ENCODE peak calls at places on chromosomes 1 and 21, in nine cellular contexts. One of them, this sample, is unnamed.

GRCh38 chr1:16073490-16074104 is at the start of gene FAM131C:
- DNase-seq in GM04504: no peak
- DNase-seq in AG09319: no peak
- DNase-seq in HS-27A: no peak
- DNase-seq in HT-29: peak; percentile 31
- DNase-seq in AG09309: no peak
- DNase-seq in skeletal muscle cell: no peak
- DNase-seq in activated CD4-positive, alpha-beta T cell treated with anti-CD3 and anti-CD28 coated beads, Interleukin-2, amount 10 ng/mL, durations not matched to agents 7 days and 5 days: peak; percentile 31
- DNase-seq in lung: no peak
- DNase-seq in this sample: peak; percentile 24

GRCh38 chr1:183711691-183712401 is 58.7 kb upstream of the APOBEC4 start:
- DNase-seq in AG09309: peak; percentile 57
- DNase-seq in HS-27A: no peak
- DNase-seq in skeletal muscle cell: peak; percentile 55
- DNase-seq in activated CD4-positive, alpha-beta T cell treated with anti-CD3 and anti-CD28 coated beads, Interleukin-2, amount 10 ng/mL, durations not matched to agents 7 days and 5 days: no peak
- DNase-seq in HT-29: no peak
- DNase-seq in lung: no peak
- DNase-seq in AG09319: peak; percentile 44
- DNase-seq in GM04504: peak; percentile 90
- DNase-seq in this sample: no peak

GRCh38 chr1:35539073-35539823 is 18.0 kb downstream of the KIAA0319L start:
- DNase-seq in HS-27A: no peak
- DNase-seq in AG09309: no peak
- DNase-seq in AG09319: no peak
- DNase-seq in activated CD4-positive, alpha-beta T cell treated with anti-CD3 and anti-CD28 coated beads, Interleukin-2, amount 10 ng/mL, durations not matched to agents 7 days and 5 days: peak; percentile 73
- DNase-seq in skeletal muscle cell: no peak
- DNase-seq in lung: no peak
- DNase-seq in GM04504: no peak
- DNase-seq in HT-29: no peak
- DNase-seq in this sample: peak; percentile 25

GRCh38 chr21:31514598-31514997 is 144.9 kb upstream of the SOD1 start:
- DNase-seq in AG09319: no peak
- DNase-seq in HT-29: peak; percentile 10
- DNase-seq in skeletal muscle cell: no peak
- DNase-seq in lung: no peak
- DNase-seq in activated CD4-positive, alpha-beta T cell treated with anti-CD3 and anti-CD28 coated beads, Interleukin-2, amount 10 ng/mL, durations not matched to agents 7 days and 5 days: no peak
- DNase-seq in AG09309: no peak
- DNase-seq in HS-27A: no peak
- DNase-seq in GM04504: no peak
- DNase-seq in this sample: no peak

GRCh38 chr1:117365350-117366280 is 1.6 kb upstream of the MAN1A2 start:
- DNase-seq in HT-29: peak; percentile 45
- DNase-seq in lung: no peak
- DNase-seq in skeletal muscle cell: no peak
- DNase-seq in HS-27A: no peak
- DNase-seq in GM04504: no peak
- DNase-seq in activated CD4-positive, alpha-beta T cell treated with anti-CD3 and anti-CD28 coated beads, Interleukin-2, amount 10 ng/mL, durations not matched to agents 7 days and 5 days: no peak
- DNase-seq in AG09309: no peak
- DNase-seq in AG09319: no peak
- DNase-seq in this sample: no peak

GRCh38 chr1:160284220-160284781 is 632 bp downstream of the PEX19 start:
- DNase-seq in HT-29: peak; percentile 48
- DNase-seq in activated CD4-positive, alpha-beta T cell treated with anti-CD3 and anti-CD28 coated beads, Interleukin-2, amount 10 ng/mL, durations not matched to agents 7 days and 5 days: peak; percentile 33
- DNase-seq in skeletal muscle cell: peak; percentile 71
- DNase-seq in HS-27A: peak; percentile 9
- DNase-seq in lung: peak; percentile 47
- DNase-seq in GM04504: peak; percentile 57
- DNase-seq in AG09319: no peak
- DNase-seq in AG09309: no peak
- DNase-seq in this sample: no peak

GRCh38 chr1:24901791-24902470 is 28.1 kb downstream of the RUNX3 start:
- DNase-seq in skeletal muscle cell: no peak
- DNase-seq in HS-27A: no peak
- DNase-seq in GM04504: no peak
- DNase-seq in AG09309: no peak
- DNase-seq in lung: no peak
- DNase-seq in HT-29: no peak
- DNase-seq in activated CD4-positive, alpha-beta T cell treated with anti-CD3 and anti-CD28 coated beads, Interleukin-2, amount 10 ng/mL, durations not matched to agents 7 days and 5 days: no peak
- DNase-seq in AG09319: no peak
- DNase-seq in this sample: peak; percentile 12

GRCh38 chr1:116128669-116129068 is 17.5 kb downstream of the MAB21L3 start:
- DNase-seq in AG09319: no peak
- DNase-seq in HS-27A: no peak
- DNase-seq in activated CD4-positive, alpha-beta T cell treated with anti-CD3 and anti-CD28 coated beads, Interleukin-2, amount 10 ng/mL, durations not matched to agents 7 days and 5 days: peak; percentile 41
- DNase-seq in lung: no peak
- DNase-seq in skeletal muscle cell: no peak
- DNase-seq in GM04504: no peak
- DNase-seq in AG09309: no peak
- DNase-seq in HT-29: no peak
- DNase-seq in this sample: no peak

GRCh38 chr1:245874942-245875580 is 632.0 kb downstream of the SMYD3 start:
- DNase-seq in HS-27A: no peak
- DNase-seq in lung: peak; percentile 78
- DNase-seq in GM04504: peak; percentile 99
- DNase-seq in AG09319: peak; percentile 99
- DNase-seq in skeletal muscle cell: peak; percentile 99
- DNase-seq in activated CD4-positive, alpha-beta T cell treated with anti-CD3 and anti-CD28 coated beads, Interleukin-2, amount 10 ng/mL, durations not matched to agents 7 days and 5 days: no peak
- DNase-seq in HT-29: peak; percentile 28
- DNase-seq in AG09309: peak; percentile 100
- DNase-seq in this sample: no peak

GRCh38 chr1:53369034-53369750 is 41.3 kb upstream of the LRP8 start:
- DNase-seq in activated CD4-positive, alpha-beta T cell treated with anti-CD3 and anti-CD28 coated beads, Interleukin-2, amount 10 ng/mL, durations not matched to agents 7 days and 5 days: peak; percentile 3
- DNase-seq in AG09319: no peak
- DNase-seq in HT-29: no peak
- DNase-seq in AG09309: no peak
- DNase-seq in HS-27A: no peak
- DNase-seq in GM04504: no peak
- DNase-seq in lung: no peak
- DNase-seq in skeletal muscle cell: no peak
- DNase-seq in this sample: no peak

GRCh38 chr1:162922196-162922595 is 61.2 kb upstream of the CCDC190 start:
- DNase-seq in GM04504: no peak
- DNase-seq in HT-29: no peak
- DNase-seq in lung: no peak
- DNase-seq in activated CD4-positive, alpha-beta T cell treated with anti-CD3 and anti-CD28 coated beads, Interleukin-2, amount 10 ng/mL, durations not matched to agents 7 days and 5 days: peak; percentile 14
- DNase-seq in AG09319: no peak
- DNase-seq in HS-27A: no peak
- DNase-seq in AG09309: no peak
- DNase-seq in skeletal muscle cell: no peak
- DNase-seq in this sample: no peak

GRCh38 chr1:150110066-150110465 is 39.6 kb upstream of the PLEKHO1 start:
- DNase-seq in AG09309: no peak
- DNase-seq in lung: no peak
- DNase-seq in skeletal muscle cell: no peak
- DNase-seq in activated CD4-positive, alpha-beta T cell treated with anti-CD3 and anti-CD28 coated beads, Interleukin-2, amount 10 ng/mL, durations not matched to agents 7 days and 5 days: no peak
- DNase-seq in HT-29: no peak
- DNase-seq in GM04504: no peak
- DNase-seq in HS-27A: no peak
- DNase-seq in AG09319: no peak
- DNase-seq in this sample: peak; percentile 11

GRCh38 chr1:39490596-39491145 is 765 bp upstream of the BMP8A start:
- DNase-seq in HS-27A: no peak
- DNase-seq in GM04504: no peak
- DNase-seq in HT-29: peak; percentile 26
- DNase-seq in skeletal muscle cell: no peak
- DNase-seq in AG09319: no peak
- DNase-seq in lung: no peak
- DNase-seq in AG09309: no peak
- DNase-seq in activated CD4-positive, alpha-beta T cell treated with anti-CD3 and anti-CD28 coated beads, Interleukin-2, amount 10 ng/mL, durations not matched to agents 7 days and 5 days: peak; percentile 15
- DNase-seq in this sample: no peak

GRCh38 chr1:15623435-15623834 is 6.2 kb downstream of the DDI2 start:
- DNase-seq in GM04504: no peak
- DNase-seq in activated CD4-positive, alpha-beta T cell treated with anti-CD3 and anti-CD28 coated beads, Interleukin-2, amount 10 ng/mL, durations not matched to agents 7 days and 5 days: no peak
- DNase-seq in skeletal muscle cell: no peak
- DNase-seq in lung: no peak
- DNase-seq in AG09319: no peak
- DNase-seq in HT-29: no peak
- DNase-seq in AG09309: no peak
- DNase-seq in HS-27A: no peak
- DNase-seq in this sample: no peak

GRCh38 chr1:83545450-83545849 is 453.5 kb downstream of the TTLL7 start:
- DNase-seq in HS-27A: no peak
- DNase-seq in AG09319: no peak
- DNase-seq in AG09309: no peak
- DNase-seq in GM04504: no peak
- DNase-seq in skeletal muscle cell: no peak
- DNase-seq in activated CD4-positive, alpha-beta T cell treated with anti-CD3 and anti-CD28 coated beads, Interleukin-2, amount 10 ng/mL, durations not matched to agents 7 days and 5 days: no peak
- DNase-seq in lung: no peak
- DNase-seq in HT-29: peak; percentile 61
- DNase-seq in this sample: no peak

GRCh38 chr1:38603907-38604306 is 255.7 kb downstream of the RRAGC start:
- DNase-seq in AG09309: no peak
- DNase-seq in GM04504: no peak
- DNase-seq in activated CD4-positive, alpha-beta T cell treated with anti-CD3 and anti-CD28 coated beads, Interleukin-2, amount 10 ng/mL, durations not matched to agents 7 days and 5 days: no peak
- DNase-seq in HS-27A: no peak
- DNase-seq in AG09319: no peak
- DNase-seq in lung: no peak
- DNase-seq in skeletal muscle cell: no peak
- DNase-seq in HT-29: no peak
- DNase-seq in this sample: no peak

GRCh38 chr1:109828756-109829505 is 65.2 kb upstream of the EPS8L3 start:
- DNase-seq in activated CD4-positive, alpha-beta T cell treated with anti-CD3 and anti-CD28 coated beads, Interleukin-2, amount 10 ng/mL, durations not matched to agents 7 days and 5 days: no peak
- DNase-seq in skeletal muscle cell: no peak
- DNase-seq in HT-29: no peak
- DNase-seq in GM04504: no peak
- DNase-seq in AG09309: no peak
- DNase-seq in AG09319: no peak
- DNase-seq in HS-27A: no peak
- DNase-seq in lung: no peak
- DNase-seq in this sample: no peak

GRCh38 chr21:22965455-22966125 is 1967.4 kb downstream of the NCAM2 start:
- DNase-seq in HS-27A: no peak
- DNase-seq in activated CD4-positive, alpha-beta T cell treated with anti-CD3 and anti-CD28 coated beads, Interleukin-2, amount 10 ng/mL, durations not matched to agents 7 days and 5 days: no peak
- DNase-seq in lung: no peak
- DNase-seq in GM04504: no peak
- DNase-seq in AG09319: no peak
- DNase-seq in AG09309: no peak
- DNase-seq in HT-29: no peak
- DNase-seq in skeletal muscle cell: no peak
- DNase-seq in this sample: no peak

GRCh38 chr1:14724234-14724633 is 125.7 kb downstream of the KAZN start:
- DNase-seq in lung: no peak
- DNase-seq in HS-27A: no peak
- DNase-seq in GM04504: no peak
- DNase-seq in HT-29: no peak
- DNase-seq in activated CD4-positive, alpha-beta T cell treated with anti-CD3 and anti-CD28 coated beads, Interleukin-2, amount 10 ng/mL, durations not matched to agents 7 days and 5 days: no peak
- DNase-seq in skeletal muscle cell: no peak
- DNase-seq in AG09319: no peak
- DNase-seq in AG09309: no peak
- DNase-seq in this sample: no peak

GRCh38 chr1:119288751-119289150 is 79.8 kb upstream of the HAO2 start:
- DNase-seq in activated CD4-positive, alpha-beta T cell treated with anti-CD3 and anti-CD28 coated beads, Interleukin-2, amount 10 ng/mL, durations not matched to agents 7 days and 5 days: no peak
- DNase-seq in AG09319: no peak
- DNase-seq in HT-29: no peak
- DNase-seq in AG09309: no peak
- DNase-seq in skeletal muscle cell: no peak
- DNase-seq in lung: no peak
- DNase-seq in HS-27A: no peak
- DNase-seq in GM04504: no peak
- DNase-seq in this sample: no peak

GRCh38 chr1:198253668-198254067 is 96.9 kb downstream of the NEK7 start:
- DNase-seq in AG09319: no peak
- DNase-seq in GM04504: peak; percentile 38
- DNase-seq in HT-29: no peak
- DNase-seq in lung: no peak
- DNase-seq in skeletal muscle cell: peak; percentile 24
- DNase-seq in AG09309: no peak
- DNase-seq in HS-27A: no peak
- DNase-seq in activated CD4-positive, alpha-beta T cell treated with anti-CD3 and anti-CD28 coated beads, Interleukin-2, amount 10 ng/mL, durations not matched to agents 7 days and 5 days: no peak
- DNase-seq in this sample: no peak

GRCh38 chr1:211281322-211282022 is 22.3 kb downstream of the RCOR3 start:
- DNase-seq in activated CD4-positive, alpha-beta T cell treated with anti-CD3 and anti-CD28 coated beads, Interleukin-2, amount 10 ng/mL, durations not matched to agents 7 days and 5 days: no peak
- DNase-seq in HS-27A: no peak
- DNase-seq in GM04504: no peak
- DNase-seq in AG09319: no peak
- DNase-seq in lung: no peak
- DNase-seq in AG09309: no peak
- DNase-seq in HT-29: no peak
- DNase-seq in skeletal muscle cell: no peak
- DNase-seq in this sample: no peak

GRCh38 chr1:62832276-62832675 is 48.3 kb downstream of the ATG4C start:
- DNase-seq in skeletal muscle cell: no peak
- DNase-seq in lung: no peak
- DNase-seq in activated CD4-positive, alpha-beta T cell treated with anti-CD3 and anti-CD28 coated beads, Interleukin-2, amount 10 ng/mL, durations not matched to agents 7 days and 5 days: no peak
- DNase-seq in HS-27A: no peak
- DNase-seq in GM04504: no peak
- DNase-seq in AG09309: no peak
- DNase-seq in HT-29: no peak
- DNase-seq in AG09319: no peak
- DNase-seq in this sample: no peak

GRCh38 chr1:168155910-168156309 is 19.2 kb upstream of the GPR161 start:
- DNase-seq in HT-29: no peak
- DNase-seq in AG09319: no peak
- DNase-seq in HS-27A: no peak
- DNase-seq in AG09309: no peak
- DNase-seq in GM04504: no peak
- DNase-seq in activated CD4-positive, alpha-beta T cell treated with anti-CD3 and anti-CD28 coated beads, Interleukin-2, amount 10 ng/mL, durations not matched to agents 7 days and 5 days: no peak
- DNase-seq in skeletal muscle cell: no peak
- DNase-seq in lung: no peak
- DNase-seq in this sample: no peak

GRCh38 chr1:235843458-235843857 is 23.2 kb downstream of the LYST start:
- DNase-seq in AG09319: no peak
- DNase-seq in GM04504: no peak
- DNase-seq in lung: no peak
- DNase-seq in HT-29: peak; percentile 50
- DNase-seq in activated CD4-positive, alpha-beta T cell treated with anti-CD3 and anti-CD28 coated beads, Interleukin-2, amount 10 ng/mL, durations not matched to agents 7 days and 5 days: peak; percentile 15
- DNase-seq in skeletal muscle cell: no peak
- DNase-seq in HS-27A: no peak
- DNase-seq in AG09309: no peak
- DNase-seq in this sample: peak; percentile 33

GRCh38 chr1:209704584-209704983 is at the start of gene HSD11B1:
- DNase-seq in GM04504: peak; percentile 87
- DNase-seq in HS-27A: no peak
- DNase-seq in AG09309: peak; percentile 87
- DNase-seq in activated CD4-positive, alpha-beta T cell treated with anti-CD3 and anti-CD28 coated beads, Interleukin-2, amount 10 ng/mL, durations not matched to agents 7 days and 5 days: no peak
- DNase-seq in skeletal muscle cell: peak; percentile 56
- DNase-seq in lung: peak; percentile 60
- DNase-seq in HT-29: no peak
- DNase-seq in AG09319: peak; percentile 87
- DNase-seq in this sample: no peak

GRCh38 chr1:7648761-7649384 is 122.2 kb upstream of the VAMP3 start:
- DNase-seq in HS-27A: no peak
- DNase-seq in HT-29: no peak
- DNase-seq in AG09319: no peak
- DNase-seq in activated CD4-positive, alpha-beta T cell treated with anti-CD3 and anti-CD28 coated beads, Interleukin-2, amount 10 ng/mL, durations not matched to agents 7 days and 5 days: no peak
- DNase-seq in lung: peak; percentile 90
- DNase-seq in AG09309: no peak
- DNase-seq in GM04504: no peak
- DNase-seq in skeletal muscle cell: no peak
- DNase-seq in this sample: no peak

GRCh38 chr1:38444311-38444710 is 397.7 kb upstream of the POU3F1 start:
- DNase-seq in skeletal muscle cell: peak; percentile 10
- DNase-seq in GM04504: peak; percentile 3
- DNase-seq in lung: no peak
- DNase-seq in HT-29: no peak
- DNase-seq in HS-27A: no peak
- DNase-seq in activated CD4-positive, alpha-beta T cell treated with anti-CD3 and anti-CD28 coated beads, Interleukin-2, amount 10 ng/mL, durations not matched to agents 7 days and 5 days: no peak
- DNase-seq in AG09319: no peak
- DNase-seq in AG09309: peak; percentile 20
- DNase-seq in this sample: no peak

GRCh38 chr21:38769253-38769780 is 36.4 kb upstream of the ETS2 start:
- DNase-seq in lung: no peak
- DNase-seq in activated CD4-positive, alpha-beta T cell treated with anti-CD3 and anti-CD28 coated beads, Interleukin-2, amount 10 ng/mL, durations not matched to agents 7 days and 5 days: no peak
- DNase-seq in AG09309: no peak
- DNase-seq in skeletal muscle cell: peak; percentile 79
- DNase-seq in HS-27A: no peak
- DNase-seq in GM04504: no peak
- DNase-seq in AG09319: no peak
- DNase-seq in HT-29: no peak
- DNase-seq in this sample: no peak

GRCh38 chr1:116375165-116375883 is 2.3 kb downstream of the ATP1A1 start:
- DNase-seq in HS-27A: no peak
- DNase-seq in lung: no peak
- DNase-seq in HT-29: peak; percentile 12
- DNase-seq in AG09319: no peak
- DNase-seq in AG09309: no peak
- DNase-seq in skeletal muscle cell: no peak
- DNase-seq in GM04504: no peak
- DNase-seq in activated CD4-positive, alpha-beta T cell treated with anti-CD3 and anti-CD28 coated beads, Interleukin-2, amount 10 ng/mL, durations not matched to agents 7 days and 5 days: peak; percentile 13
- DNase-seq in this sample: no peak

GRCh38 chr1:17834561-17835100 is 79.5 kb downstream of the ACTL8 start:
- DNase-seq in HS-27A: no peak
- DNase-seq in HT-29: no peak
- DNase-seq in activated CD4-positive, alpha-beta T cell treated with anti-CD3 and anti-CD28 coated beads, Interleukin-2, amount 10 ng/mL, durations not matched to agents 7 days and 5 days: no peak
- DNase-seq in skeletal muscle cell: no peak
- DNase-seq in lung: no peak
- DNase-seq in AG09309: no peak
- DNase-seq in AG09319: no peak
- DNase-seq in GM04504: no peak
- DNase-seq in this sample: no peak

This sample was measured in immature natural killer cell.